ENCODE peak calls at places on chromosomes 11 and 22, in four cellular contexts. R is hepatocyte, Q is SK-N-SH, X is neuronal stem cell. W is an unnamed sample. For H3K4me1, the result is how much of the 10 kb centered on the place peaks cover.

GRCh38 chr22:17117890-17118289 is 3.3 kb downstream of the TMEM121B start:
- DNase-seq in R (no peak), Q (no peak), X (no peak), W (no peak)

GRCh38 chr11:44467413-44467812 is 98.0 kb upstream of the CD82 start:
- DNase-seq in R (no peak), Q (no peak), X (no peak), W (no peak)

GRCh38 chr11:67665537-67666302 is 8.7 kb downstream of the ALDH3B2 start:
- DNase-seq in R (peak), Q (peak), X (no peak), W (peak)

GRCh38 chr11:69467196-69467595 is 14.3 kb upstream of the LINC01488 start:
- DNase-seq in R (no peak), Q (no peak), X (no peak), W (no peak)

GRCh38 chr22:42134033-42135020 is 3.7 kb upstream of the CYP2D6 start:
- DNase-seq in R (no peak), Q (no peak), X (no peak), W (no peak)

GRCh38 chr11:109772846-109773400 is 320.3 kb upstream of the ZC3H12C start:
- DNase-seq in R (no peak), Q (peak), X (no peak), W (no peak)

GRCh38 chr11:107232451-107232850 is 214.2 kb upstream of the GUCY1A2 start:
- DNase-seq in R (no peak), Q (no peak), X (no peak), W (no peak)

GRCh38 chr11:90448280-90448679 is 225.4 kb upstream of the CHORDC1 start:
- DNase-seq in R (peak), Q (no peak), X (no peak), W (no peak)

GRCh38 chr22:23670378-23671295 is 20.2 kb upstream of the RGL4 start:
- DNase-seq in R (no peak), Q (no peak), X (no peak), W (no peak)

GRCh38 chr11:64608636-64609035 is 17.6 kb downstream of the SLC22A12 start:
- DNase-seq in R (no peak), Q (no peak), X (no peak), W (no peak)

GRCh38 chr11:91773090-91773489 is 451.5 kb upstream of the FAT3 start:
- DNase-seq in R (no peak), Q (no peak), X (no peak), W (no peak)

GRCh38 chr11:32870676-32871075 is 21.9 kb upstream of the QSER1 start:
- DNase-seq in R (no peak), Q (peak), X (no peak), W (peak)

GRCh38 chr22:32631507-32632245 is 157.1 kb downstream of the FBXO7 start:
- DNase-seq in R (no peak), Q (no peak), X (no peak), W (no peak)

GRCh38 chr11:6608011-6608410 is 4.0 kb downstream of the TAF10 start:
- DNase-seq in R (no peak), Q (no peak), X (no peak), W (no peak)

GRCh38 chr11:14455648-14456430 is 43.8 kb downstream of the COPB1 start:
- DNase-seq in R (no peak), Q (no peak), X (no peak), W (peak)

GRCh38 chr11:34040571-34040970 is 11.0 kb upstream of the CAPRIN1 start:
- DNase-seq in R (no peak), Q (no peak), X (no peak), W (no peak)

GRCh38 chr11:34791725-34792124 is 124.5 kb downstream of the APIP start:
- DNase-seq in R (no peak), Q (no peak), X (no peak), W (no peak)

GRCh38 chr11:77387701-77388100 is 86.2 kb downstream of the PAK1 start:
- DNase-seq in R (no peak), Q (no peak), X (no peak), W (peak)

GRCh38 chr11:96017872-96018271 is 94.0 kb upstream of the MTMR2 start:
- DNase-seq in R (no peak), Q (no peak), X (no peak), W (no peak)

GRCh38 chr11:29159552-29160465 is 857.0 kb downstream of the KCNA4 start:
- DNase-seq in R (peak), Q (peak), X (peak), W (peak)

GRCh38 chr11:112004389-112004788 is 20.8 kb upstream of the DLAT start:
- DNase-seq in R (no peak), Q (peak), X (no peak), W (peak)

GRCh38 chr11:132620423-132620822 is 911.9 kb downstream of the OPCML start:
- DNase-seq in R (no peak), Q (no peak), X (no peak), W (no peak)

GRCh38 chr11:131684111-131685060 is 314.0 kb downstream of the NTM start:
- DNase-seq in R (no peak), Q (no peak), X (no peak), W (no peak)

GRCh38 chr11:131859811-131860210 is 489.4 kb downstream of the NTM start:
- DNase-seq in R (no peak), Q (no peak), X (no peak), W (no peak)

GRCh38 chr11:73637012-73637411 is 9.4 kb upstream of the PLEKHB1 start:
- DNase-seq in R (no peak), Q (no peak), X (no peak), W (no peak)

GRCh38 chr22:27835446-27835845 is 33.9 kb upstream of the MN1 start:
- DNase-seq in R (no peak), Q (no peak), X (no peak), W (no peak)

GRCh38 chr11:9574806-9575530 is 1.5 kb downstream of the WEE1 start:
- DNase-seq in R (peak), Q (peak), X (no peak), W (peak)

GRCh38 chr22:24420072-24420976 is 7.1 kb upstream of the ADORA2A start:
- DNase-seq in R (no peak), Q (peak), X (peak), W (peak)

GRCh38 chr11:7642747-7643146 is 30.6 kb downstream of the CYB5R2 start:
- DNase-seq in R (no peak), Q (no peak), X (no peak), W (no peak)

GRCh38 chr11:70126494-70126893 is 48.4 kb downstream of the ANO1 start:
- DNase-seq in R (no peak), Q (no peak), X (no peak), W (no peak)

GRCh38 chr11:93329936-93330445 is 551 bp upstream of the DEUP1 start:
- DNase-seq in R (peak), Q (peak), X (no peak), W (no peak)

GRCh38 chr22:31738566-31738965 is 11.4 kb downstream of the PRR14L start:
- DNase-seq in R (no peak), Q (no peak), X (no peak), W (no peak)

GRCh38 chr11:118283756-118284350 is 19.8 kb upstream of the MPZL2 start:
- DNase-seq in R (no peak), Q (no peak), X (no peak), W (no peak)

GRCh38 chr11:122418032-122418431 is 237.5 kb upstream of the UBASH3B start:
- DNase-seq in R (no peak), Q (no peak), X (no peak), W (no peak)

GRCh38 chr11:118913411-118914125 is 12.2 kb downstream of the BCL9L start:
- DNase-seq in R (peak), Q (no peak), X (no peak), W (no peak)

GRCh38 chr11:29018631-29019030 is 910.4 kb downstream of the METTL15 start:
- DNase-seq in R (no peak), Q (no peak), X (no peak), W (no peak)

DNA sequence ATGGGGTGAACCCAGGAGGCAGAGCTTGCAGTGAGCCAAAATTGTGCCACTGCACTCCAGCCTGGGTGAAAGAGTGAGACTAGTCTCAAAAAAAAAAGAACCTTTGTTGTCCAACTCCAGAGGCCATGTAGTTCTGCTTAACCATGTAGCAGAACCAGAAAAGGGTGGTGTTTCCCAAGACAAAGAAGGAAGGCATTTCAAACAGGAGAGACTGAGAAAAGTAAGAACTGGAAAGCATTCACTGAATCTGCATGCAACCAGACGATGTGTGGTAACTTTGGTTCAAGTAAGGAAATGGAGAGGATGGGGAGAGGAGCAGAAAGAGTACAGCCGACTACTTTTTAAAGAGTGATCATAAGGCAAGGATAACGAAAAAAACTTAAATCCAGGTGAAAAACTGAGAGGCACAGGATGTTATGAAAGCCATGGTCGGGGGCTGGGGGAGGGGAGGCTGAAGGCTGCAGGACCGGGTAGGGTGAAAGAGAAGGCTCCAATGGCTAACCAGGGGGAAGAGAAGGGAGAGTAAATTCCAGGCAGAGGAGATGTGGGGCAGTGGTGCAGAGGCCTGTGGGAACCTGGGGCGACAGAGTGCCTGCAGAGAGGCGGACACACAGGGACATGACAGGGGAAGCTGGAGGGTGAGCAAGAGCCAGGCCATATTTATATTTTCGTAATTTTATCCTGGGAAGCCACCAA is 48.8 kb downstream of the MAPK1 start:
- DNase-seq in R (no peak), Q (no peak), X (no peak), W (no peak)
- H3K4me1 ChIP-seq in R (under half), Q (under half), X (under half), W (under half)

DNA sequence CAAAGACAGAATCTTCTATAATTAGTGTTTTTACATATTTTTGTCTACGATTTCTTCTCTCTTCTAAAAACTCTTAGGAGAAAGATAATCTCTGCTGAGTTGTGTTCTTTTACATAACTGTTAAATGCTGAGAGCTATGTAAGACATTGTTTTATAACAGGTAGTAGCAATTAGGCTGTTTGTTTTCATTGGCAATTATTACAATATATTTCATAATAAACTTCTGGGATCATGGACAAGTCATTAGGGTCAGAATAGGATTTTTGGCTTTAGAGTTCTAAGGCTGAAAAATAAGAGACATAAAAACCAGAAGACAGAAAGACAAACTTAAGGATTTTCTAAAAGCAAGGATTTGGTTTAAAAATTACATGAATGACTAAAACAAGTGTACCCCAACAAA is 120.8 kb downstream of the DCDC1 start:
- DNase-seq in R (no peak), Q (no peak), X (no peak), W (no peak)
- H3K4me2 ChIP-seq in R (no peak), Q (no peak), X (no peak), W (no peak)

DNA sequence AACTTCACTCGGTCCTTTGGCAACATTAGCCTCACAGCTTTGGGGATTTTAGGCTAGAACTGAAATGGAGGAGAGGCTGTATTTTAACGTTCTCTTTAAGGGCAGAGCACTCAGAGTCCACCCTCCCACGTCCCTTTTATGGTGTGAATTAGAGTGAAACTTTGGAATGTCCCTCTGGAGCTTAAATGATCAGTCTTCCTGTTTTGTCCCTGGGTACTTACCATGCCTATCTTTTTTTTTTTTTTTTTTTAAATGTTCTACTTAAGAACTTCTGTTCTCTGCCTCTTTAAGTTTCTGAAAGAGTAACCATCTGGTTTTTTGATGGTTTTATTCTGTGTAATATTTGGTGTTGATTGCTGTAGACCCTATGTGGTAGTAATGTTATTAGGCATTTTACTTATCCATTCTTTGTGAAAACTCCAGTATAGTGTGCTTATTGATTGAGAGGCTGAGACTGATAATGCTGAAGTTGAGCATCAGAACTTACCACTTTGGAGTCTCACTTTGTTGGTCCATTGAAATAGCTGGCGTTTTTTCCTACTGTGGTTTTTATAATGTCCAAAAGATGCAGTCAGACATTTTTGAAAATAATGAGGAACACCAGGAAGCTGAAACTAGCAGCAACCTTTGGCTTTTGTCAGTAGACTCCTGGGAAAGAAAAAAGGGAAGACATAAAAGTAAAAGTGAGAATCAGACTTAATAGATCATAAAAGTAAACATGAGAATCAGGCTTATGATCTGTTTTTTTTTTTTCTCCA is 11.6 kb downstream of the UVRAG start:
- DNase-seq in R (no peak), Q (no peak), X (no peak), W (no peak)
- H2AFZ ChIP-seq in R (no peak), Q (no peak), X (no peak), W (no peak)

DNA sequence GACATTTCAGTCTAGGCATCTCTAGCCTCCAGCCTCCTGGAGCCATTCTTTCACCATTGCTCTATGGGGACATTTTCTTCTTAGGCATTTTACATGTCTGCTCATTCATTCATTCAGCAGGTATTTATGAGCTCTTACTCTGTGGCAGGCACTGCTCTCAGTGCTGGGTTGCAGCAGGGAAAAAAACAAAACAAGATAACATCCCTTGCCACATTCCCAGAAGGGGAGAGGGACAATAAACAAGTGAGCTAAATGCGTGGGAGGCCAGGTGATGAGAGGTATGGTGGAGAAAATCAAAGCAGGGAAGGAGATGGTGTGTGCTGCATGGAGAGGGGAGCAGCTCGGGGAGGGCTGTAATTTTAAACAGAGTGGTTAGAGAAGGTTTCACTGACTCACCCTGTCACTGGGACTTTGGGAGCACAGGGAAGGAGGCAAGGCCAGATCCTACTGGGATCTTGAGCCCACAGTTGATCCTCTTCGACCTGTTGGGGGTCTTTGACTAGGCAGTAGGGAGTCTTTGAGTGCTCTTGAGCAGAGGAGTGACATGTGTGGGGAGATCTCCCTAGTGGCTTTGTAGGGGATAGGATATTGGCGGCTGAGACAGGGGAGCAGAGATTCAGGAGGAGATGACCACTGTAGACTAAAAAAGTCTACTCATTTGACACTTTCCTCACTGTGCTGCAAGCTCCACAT is 17.0 kb downstream of the MICAL2 start:
- DNase-seq in R (no peak), Q (no peak), X (no peak), W (no peak)
- H3K4me1 ChIP-seq in R (under half), Q (under half), X (under half), W (under half)

GRCh38 chr11:12829536-12830314 is 155.5 kb downstream of the TEAD1 start:
- DNase-seq in R (no peak), Q (no peak), X (no peak), W (no peak)

GRCh38 chr11:12826441-12826840 is 152.2 kb downstream of the TEAD1 start:
- DNase-seq in R (no peak), Q (no peak), X (no peak), W (no peak)

GRCh38 chr11:12827929-12828812 is 153.9 kb downstream of the TEAD1 start:
- DNase-seq in R (peak), Q (no peak), X (peak), W (no peak)

GRCh38 chr11:12829131-12829530 is 154.9 kb downstream of the TEAD1 start:
- DNase-seq in R (no peak), Q (no peak), X (no peak), W (no peak)

DNA sequence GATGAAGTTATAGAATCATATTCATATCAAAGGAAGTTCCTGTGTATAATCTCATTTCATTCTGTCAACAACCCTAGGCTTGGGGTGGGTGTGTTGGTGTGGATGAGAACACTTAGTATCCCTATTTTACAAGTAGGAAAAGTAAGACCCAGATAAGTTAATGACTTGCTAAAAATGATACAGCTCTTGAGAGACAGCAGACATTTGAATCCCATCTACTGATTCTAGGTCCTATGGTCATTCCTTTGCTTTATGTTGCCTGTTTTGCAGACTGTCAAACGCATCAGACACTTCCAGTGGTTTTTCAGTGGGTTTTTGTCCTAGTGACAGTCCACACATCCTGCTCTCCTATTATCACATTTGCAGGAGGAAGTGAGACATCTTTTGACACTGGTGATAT is 153.1 kb downstream of the TEAD1 start:
- DNase-seq in R (no peak), Q (no peak), X (no peak), W (no peak)
- H3K4me2 ChIP-seq in R (peak), Q (no peak), X (no peak), W (no peak)

GRCh38 chr22:49180683-49181024 is 647.0 kb downstream of the BRD1 start:
- DNase-seq in R (peak), Q (no peak), X (no peak), W (no peak)

GRCh38 chr22:49181942-49182341 is 645.7 kb downstream of the BRD1 start:
- DNase-seq in R (no peak), Q (no peak), X (no peak), W (no peak)

GRCh38 chr22:49182416-49182815 is 645.3 kb downstream of the BRD1 start:
- DNase-seq in R (no peak), Q (no peak), X (no peak), W (no peak)

GRCh38 chr22:49179886-49180682 is 647.6 kb downstream of the BRD1 start:
- DNase-seq in R (no peak), Q (no peak), X (no peak), W (no peak)

GRCh38 chr22:49181431-49181830 is 646.2 kb downstream of the BRD1 start:
- DNase-seq in R (no peak), Q (no peak), X (no peak), W (no peak)
- H2AFZ ChIP-seq in R (no peak), Q (no peak), X (no peak), W (no peak)

GRCh38 chr22:37776639-37777005 is 31.1 kb upstream of the GCAT start:
- DNase-seq in R (no peak), Q (no peak), X (no peak), W (no peak)
- H3K4me1 ChIP-seq in R (under half), Q (under half), X (under half), W (under half)